ENCODE peak calls at places on chromosomes 16 and 17, in four cellular contexts. B is T-helper 1 cell; N is stimulated activated naive CD8-positive, alpha-beta T cell treated with anti-CD3 and anti-CD28 coated beads, Interleukin-15, amount 100 ng/mL, for 72 hours; Q is COR-L47. O is an unnamed sample.

GRCh38 chr17:6749519-6749918 is 6.3 kb upstream of the XAF1 start:
- DNase-seq in B (no peak), N (no peak), Q (no peak), O (no peak)

GRCh38 chr17:41592601-41593305 is 6.1 kb upstream of the KRT14 start:
- DNase-seq in B (no peak), N (no peak), Q (no peak), O (no peak)

GRCh38 chr16:64864232-64864803 is 257.5 kb downstream of the CDH11 start:
- DNase-seq in B (no peak), N (no peak), Q (no peak), O (no peak)

GRCh38 chr17:14205992-14206461 is 30.6 kb downstream of the CDRT15 start:
- DNase-seq in B (peak), N (no peak), Q (no peak), O (no peak)

GRCh38 chr16:27230562-27230991 is 27.3 kb downstream of the KDM8 start:
- DNase-seq in B (peak), N (peak), Q (no peak), O (no peak)

GRCh38 chr17:75032896-75033294 is 13.9 kb downstream of the ATP5PD start:
- DNase-seq in B (no peak), N (no peak), Q (no peak), O (no peak)

GRCh38 chr17:72462396-72462795 is 341.6 kb downstream of the SOX9 start:
- DNase-seq in B (no peak), N (no peak), Q (no peak), O (no peak)

GRCh38 chr16:84608281-84608680 is 9.6 kb downstream of the COTL1 start:
- DNase-seq in B (no peak), N (no peak), Q (no peak), O (no peak)

GRCh38 chr17:2931426-2931825 is 132.0 kb downstream of the OR1D5 start:
- DNase-seq in B (no peak), N (no peak), Q (no peak), O (no peak)

GRCh38 chr17:4504188-4504587 is 5.5 kb downstream of the SPNS2 start:
- DNase-seq in B (no peak), N (no peak), Q (no peak), O (no peak)

GRCh38 chr16:68000024-68000423 is 740 bp upstream of the DPEP2 start:
- DNase-seq in B (no peak), N (no peak), Q (no peak), O (no peak)

GRCh38 chr16:69411064-69411985 is 13.1 kb upstream of the CYB5B start:
- DNase-seq in B (no peak), N (no peak), Q (no peak), O (no peak)

GRCh38 chr16:63614421-63614820 is 1507.4 kb downstream of the CDH11 start:
- DNase-seq in B (no peak), N (no peak), Q (no peak), O (no peak)

GRCh38 chr17:4090898-4091297 is 51.9 kb downstream of the ZZEF1 start:
- DNase-seq in B (no peak), N (no peak), Q (no peak), O (no peak)

GRCh38 chr17:81898885-81899284 is 3.2 kb upstream of the NPB start:
- DNase-seq in B (no peak), N (no peak), Q (no peak), O (no peak)

GRCh38 chr17:10384175-10384574 is 11.4 kb upstream of the MYH13 start:
- DNase-seq in B (no peak), N (no peak), Q (no peak), O (no peak)

GRCh38 chr16:23137256-23137655 is 12.0 kb downstream of the USP31 start:
- DNase-seq in B (no peak), N (no peak), Q (no peak), O (no peak)

GRCh38 chr17:68587847-68588246 is 13.3 kb downstream of the FAM20A start:
- DNase-seq in B (no peak), N (no peak), Q (no peak), O (no peak)

GRCh38 chr16:79644977-79645667 is 44.6 kb upstream of the MAF start:
- DNase-seq in B (no peak), N (no peak), Q (no peak), O (no peak)

GRCh38 chr16:20944861-20945390 is 44.4 kb downstream of the LYRM1 start:
- DNase-seq in B (no peak), N (peak), Q (no peak), O (no peak)

GRCh38 chr17:80109713-80110446 is 8.5 kb downstream of the GAA start:
- DNase-seq in B (no peak), N (no peak), Q (no peak), O (no peak)

GRCh38 chr17:82061047-82061925 is 4.3 kb downstream of the DUS1L start:
- DNase-seq in B (no peak), N (no peak), Q (no peak), O (no peak)

GRCh38 chr17:10126554-10127493 is 71.6 kb downstream of the GAS7 start:
- DNase-seq in B (no peak), N (no peak), Q (no peak), O (no peak)

GRCh38 chr16:30761427-30761927 is 385 bp downstream of the CFAP119 start:
- DNase-seq in B (no peak), N (peak), Q (peak), O (no peak)

GRCh38 chr16:17224859-17225258 is 245.9 kb downstream of the XYLT1 start:
- DNase-seq in B (no peak), N (peak), Q (no peak), O (no peak)

GRCh38 chr17:57296231-57296630 is 39.9 kb downstream of the MSI2 start:
- DNase-seq in B (no peak), N (no peak), Q (peak), O (peak)

GRCh38 chr17:30476726-30477082 is 504 bp upstream of the GOSR1 start:
- DNase-seq in B (no peak), N (no peak), Q (no peak), O (peak)

GRCh38 chr17:1010586-1010985 is 13.7 kb downstream of the TIMM22 start:
- DNase-seq in B (no peak), N (no peak), Q (no peak), O (no peak)

GRCh38 chr17:2689411-2690164 is 22.0 kb downstream of the CLUH start:
- DNase-seq in B (peak), N (no peak), Q (no peak), O (no peak)

GRCh38 chr17:2081564-2081963 is 26.7 kb downstream of the HIC1 start:
- DNase-seq in B (no peak), N (no peak), Q (no peak), O (no peak)

GRCh38 chr17:74868251-74868907 is 4.4 kb downstream of the FDXR start:
- DNase-seq in B (no peak), N (no peak), Q (no peak), O (no peak)

GRCh38 chr17:871731-872517 is 89.8 kb downstream of the MRM3 start:
- DNase-seq in B (no peak), N (no peak), Q (no peak), O (no peak)

GRCh38 chr16:65510241-65510640 is 388.4 kb upstream of the CDH11 start:
- DNase-seq in B (no peak), N (no peak), Q (no peak), O (no peak)

GRCh38 chr17:16005641-16006040 is 6.0 kb downstream of the TTC19 start:
- DNase-seq in B (no peak), N (no peak), Q (no peak), O (no peak)

GRCh38 chr16:67963325-67964321 is 4.8 kb downstream of the SLC12A4 start:
- DNase-seq in B (no peak), N (no peak), Q (no peak), O (no peak)

GRCh38 chr17:66348605-66349165 is 46.3 kb downstream of the PRKCA start:
- DNase-seq in B (no peak), N (no peak), Q (peak), O (no peak)

GRCh38 chr17:16491131-16491702 is 776 bp downstream of the LRRC75A start:
- DNase-seq in B (no peak), N (peak), Q (no peak), O (peak)

GRCh38 chr17:79922161-79922569 is 82.9 kb upstream of the CBX4 start:
- DNase-seq in B (no peak), N (no peak), Q (peak), O (peak)

GRCh38 chr16:86994651-86995171 is 322.5 kb downstream of the C16orf95 start:
- DNase-seq in B (no peak), N (no peak), Q (no peak), O (no peak)

O was measured in NCI-H748 treated with DMSO at 0.1 percent for 48 hours.